ENCODE peak calls at places on chromosomes 16 and 17, in ten cellular contexts. T is activated CD8-positive, alpha-beta T cell treated with anti-CD3 and anti-CD28 coated beads for 36 hours; Z is pancreas; B is BJ; F is kidney epithelial cell; J is T-cell; U is NCI-H345; Q is stimulated activated CD8-positive, alpha-beta memory T cell treated with anti-CD3 and anti-CD28 coated beads, Interleukin-4, amount 100 ng/mL, for 1 hour; E is NCI-H748 treated with DMSO at 0.1 percent for 48 hours; G is thyroid gland. M is an unnamed sample.

GRCh38 chr16:12010388-12011251 is 34.1 kb downstream of the SNX29 start:
- DNase-seq in U (no peak), T (no peak), Z (no peak), F (no peak), J (no peak), Q (no peak), G (no peak), E (no peak), B (peak), M (no peak)

GRCh38 chr16:86680661-86681439 is 102.5 kb downstream of the FOXL1 start:
- DNase-seq in Z (no peak), J (no peak), B (no peak), T (no peak), F (no peak), U (no peak), E (no peak), Q (no peak), G (no peak), M (no peak)

GRCh38 chr17:40344321-40345160 is 20.0 kb downstream of the GJD3 start:
- DNase-seq in B (no peak), T (no peak), F (no peak), U (no peak), G (no peak), Z (no peak), J (no peak), Q (no peak), E (no peak), M (no peak)

GRCh38 chr17:44909681-44910144 is 5.6 kb downstream of the GFAP start:
- DNase-seq in B (peak), J (no peak), T (no peak), Q (no peak), G (no peak), Z (no peak), U (no peak), F (peak), E (no peak), M (peak)

GRCh38 chr17:39579318-39580081 is 28.2 kb downstream of the NEUROD2 start:
- DNase-seq in F (no peak), E (no peak), Q (no peak), J (no peak), U (no peak), Z (no peak), T (no peak), G (no peak), B (no peak), M (no peak)

GRCh38 chr16:56192644-56192960 is 1.3 kb downstream of the GNAO1 start:
- DNase-seq in G (no peak), E (no peak), Q (no peak), F (no peak), U (no peak), B (no peak), T (no peak), J (no peak), Z (no peak), M (no peak)

GRCh38 chr17:10314332-10314731 is 58.5 kb downstream of the MYH13 start:
- DNase-seq in Z (no peak), Q (no peak), T (no peak), E (no peak), B (no peak), U (no peak), J (no peak), F (no peak), G (no peak), M (no peak)

GRCh38 chr17:4642286-4642685 is 808 bp upstream of the ALOX15 start:
- DNase-seq in T (no peak), Q (no peak), U (no peak), Z (no peak), G (no peak), E (no peak), F (no peak), J (no peak), B (no peak), M (no peak)

GRCh38 chr17:61808442-61808841 is 54.9 kb downstream of the BRIP1 start:
- DNase-seq in T (no peak), U (no peak), Q (no peak), J (no peak), Z (no peak), E (no peak), F (no peak), G (no peak), B (no peak), M (no peak)

GRCh38 chr17:74566132-74566753 is 1.1 kb downstream of the CD300H start:
- DNase-seq in F (no peak), Z (no peak), T (peak), U (no peak), B (no peak), Q (no peak), J (no peak), E (no peak), G (peak), M (no peak)

GRCh38 chr17:44012874-44013273 is 1.9 kb downstream of the TMEM101 start:
- DNase-seq in Z (no peak), B (no peak), T (no peak), E (no peak), G (no peak), F (no peak), J (no peak), Q (no peak), U (no peak), M (no peak)

GRCh38 chr16:86740817-86741799 is 162.8 kb downstream of the FOXL1 start:
- DNase-seq in T (no peak), B (peak), Q (no peak), F (no peak), E (no peak), G (peak), Z (peak), U (no peak), J (no peak), M (no peak)

GRCh38 chr17:30344283-30345088 is 10.6 kb upstream of the TMIGD1 start:
- DNase-seq in Q (no peak), Z (peak), T (no peak), G (peak), F (no peak), B (no peak), U (peak), J (no peak), E (no peak), M (no peak)

GRCh38 chr17:36977568-36977967 is 28.8 kb downstream of the AATF start:
- DNase-seq in Q (no peak), J (no peak), B (no peak), T (no peak), F (no peak), G (no peak), Z (no peak), U (no peak), E (no peak), M (no peak)

GRCh38 chr16:87831421-87832136 is 37.7 kb downstream of the SLC7A5 start:
- DNase-seq in Q (no peak), E (no peak), J (no peak), B (no peak), U (no peak), T (no peak), G (no peak), Z (no peak), F (no peak), M (peak)

GRCh38 chr17:80526116-80526910 is 18.3 kb upstream of the RPTOR start:
- DNase-seq in J (no peak), U (peak), G (no peak), F (no peak), Q (no peak), E (no peak), Z (no peak), B (no peak), T (no peak), M (no peak)

GRCh38 chr16:66069576-66069975 is 296.9 kb upstream of the CDH5 start:
- DNase-seq in U (no peak), Z (no peak), B (no peak), E (no peak), Q (no peak), J (no peak), T (no peak), G (no peak), F (no peak), M (no peak)

GRCh38 chr17:51860934-51861561 is 297.5 kb downstream of the CA10 start:
- DNase-seq in G (peak), U (peak), E (peak), J (no peak), F (no peak), T (peak), B (no peak), Z (peak), Q (no peak), M (no peak)

GRCh38 chr16:67120025-67120424 is 10.3 kb downstream of the PHAF1 start:
- DNase-seq in F (no peak), B (no peak), U (no peak), E (no peak), Q (no peak), T (no peak), Z (no peak), J (no peak), G (no peak), M (no peak)

GRCh38 chr16:2858245-2859025 is 465 bp upstream of the PRSS22 start:
- DNase-seq in J (no peak), U (peak), Q (no peak), T (no peak), F (no peak), G (peak), E (no peak), B (no peak), Z (peak), M (peak)

GRCh38 chr16:85704900-85705846 is 16.4 kb upstream of the GINS2 start:
- DNase-seq in G (no peak), Z (no peak), F (no peak), B (no peak), J (no peak), Q (no peak), T (no peak), U (no peak), E (no peak), M (no peak)

GRCh38 chr16:53664724-53665345 is 38.8 kb downstream of the RPGRIP1L start:
- DNase-seq in U (no peak), Z (no peak), T (no peak), Q (no peak), E (no peak), J (no peak), B (peak), G (no peak), F (no peak), M (no peak)

GRCh38 chr17:59221159-59221847 is 992 bp downstream of the GDPD1 start:
- DNase-seq in Q (no peak), T (peak), F (no peak), Z (no peak), B (no peak), G (peak), E (no peak), U (no peak), J (no peak), M (no peak)

GRCh38 chr17:61389670-61390478 is 9.8 kb upstream of the TBX2 start:
- DNase-seq in E (no peak), U (no peak), F (no peak), B (no peak), Q (no peak), Z (no peak), T (peak), G (peak), J (no peak), M (no peak)

GRCh38 chr17:57988301-57989010 is 402 bp upstream of the VEZF1 start:
- DNase-seq in G (peak), T (peak), E (peak), F (no peak), J (peak), Q (peak), Z (peak), B (no peak), U (peak), M (no peak)

GRCh38 chr16:87374313-87374712 is 9.3 kb downstream of the FBXO31 start:
- DNase-seq in J (no peak), B (no peak), G (no peak), U (no peak), F (no peak), Z (no peak), E (no peak), Q (no peak), T (no peak), M (no peak)

GRCh38 chr17:39659286-39660010 is 5.7 kb upstream of the TCAP start:
- DNase-seq in Z (no peak), U (no peak), Q (no peak), T (no peak), J (no peak), B (no peak), G (no peak), E (no peak), F (no peak), M (no peak)

GRCh38 chr17:56798916-56799315 is 34.8 kb downstream of the C17orf67 start:
- DNase-seq in E (peak), F (no peak), U (no peak), Z (no peak), G (no peak), J (no peak), T (no peak), Q (no peak), B (no peak), M (no peak)

GRCh38 chr16:65884018-65884417 is 482.5 kb upstream of the CDH5 start:
- DNase-seq in U (no peak), Z (no peak), F (no peak), Q (no peak), G (no peak), E (no peak), B (peak), T (no peak), J (no peak), M (peak)

GRCh38 chr16:50281391-50282009 is 15.1 kb downstream of the ADCY7 start:
- DNase-seq in Z (no peak), B (no peak), F (no peak), G (no peak), T (no peak), Q (no peak), U (no peak), E (no peak), J (no peak), M (no peak)

GRCh38 chr16:72921106-72921505 is 126.8 kb downstream of the ZFHX3 start:
- DNase-seq in U (no peak), Z (no peak), J (no peak), F (no peak), G (no peak), T (peak), E (no peak), B (no peak), Q (no peak), M (peak)

GRCh38 chr17:41003926-41004325 is 4.2 kb upstream of the KRTAP3-2 start:
- DNase-seq in F (no peak), T (no peak), G (no peak), Z (no peak), Q (no peak), E (no peak), J (no peak), B (no peak), U (no peak), M (no peak)